ENCODE peak calls at places on chromosomes 7 and 10, in seven cellular contexts. T, H, N, F, B, E and I are unnamed samples.

GRCh38 chr10:132292287-132292971 is 15.3 kb downstream of the STK32C start:
- DNase-seq in B (no peak), H (no peak), E (no peak), T (no peak), N (no peak), F (no peak), I (no peak)

GRCh38 chr10:113665352-113665751 is 1.5 kb upstream of the NRAP start:
- DNase-seq in N (no peak), T (no peak), E (no peak), H (no peak), B (no peak), F (no peak), I (no peak)

GRCh38 chr7:157017149-157017548 is 6.7 kb upstream of the MNX1 start:
- DNase-seq in N (no peak), B (no peak), E (no peak), T (no peak), H (no peak), F (no peak), I (no peak)

GRCh38 chr10:50216894-50217293 is 34.4 kb downstream of the ASAH2 start:
- DNase-seq in H (no peak), B (peak; percentile 78), T (no peak), F (no peak), N (no peak), E (no peak), I (peak; percentile 3)

GRCh38 chr10:78906734-78907385 is 161.9 kb upstream of the ZMIZ1 start:
- DNase-seq in N (no peak), E (no peak), B (no peak), T (no peak), F (no peak), H (no peak), I (no peak)

GRCh38 chr7:27418544-27418943 is 175.9 kb downstream of the EVX1 start:
- DNase-seq in B (peak; percentile 7), N (no peak), H (no peak), T (no peak), E (no peak), F (no peak), I (no peak)

GRCh38 chr10:132417957-132418441 is 21.0 kb downstream of the PWWP2B start:
- DNase-seq in N (no peak), T (no peak), F (no peak), E (no peak), B (no peak), H (no peak), I (no peak)

GRCh38 chr10:125980521-125980920 is 84.2 kb downstream of the FANK1 start:
- DNase-seq in E (no peak), N (no peak), B (no peak), H (no peak), T (no peak), F (no peak), I (no peak)